ENCODE peak calls at places on chromosomes 11 and 22, in nine cellular contexts. D is iPS DF 6.9; O is heart right ventricle; Y is lung microvascular endothelial cell; I is LoVo; C is OCI-M1; F is stimulated activated CD8-positive, alpha-beta memory T cell treated with anti-CD3 and anti-CD28 coated beads, Interleukin-4, amount 100 ng/mL, for 1 hour; Q is CD4-positive, CD25-positive, alpha-beta regulatory T cell; L is dorsolateral prefrontal cortex. V is an unnamed sample.

GRCh38 chr11:15199693-15200092 is 85.0 kb downstream of the INSC start:
- DNase-seq in D (no peak), O (peak; percentile 66), Y (peak; percentile 57), I (peak; percentile 11), C (no peak), F (no peak), Q (no peak), L (no peak), V (peak; percentile 39)

GRCh38 chr11:106424111-106424510 is 346.6 kb downstream of the AASDHPPT start:
- DNase-seq in D (no peak), O (no peak), Y (peak; percentile 2), I (peak; percentile 16), C (no peak), F (no peak), Q (no peak), L (no peak), V (peak; percentile 90)

GRCh38 chr22:31173386-31174145 is 13.6 kb downstream of the RNF185 start:
- DNase-seq in D (no peak), O (no peak), Y (peak; percentile 85), I (no peak), C (no peak), F (no peak), Q (no peak), L (no peak), V (peak; percentile 65)

GRCh38 chr11:60182546-60183330 is at the start of gene MS4A6A:
- DNase-seq in D (no peak), O (no peak), Y (peak; percentile 29), I (no peak), C (peak; percentile 20), F (no peak), Q (no peak), L (no peak), V (no peak)

GRCh38 chr22:20926243-20926642 is 9.0 kb downstream of the CRKL start:
- DNase-seq in D (no peak), O (no peak), Y (no peak), I (no peak), C (no peak), F (no peak), Q (no peak), L (no peak), V (no peak)

GRCh38 chr11:109859325-109859724 is 233.9 kb upstream of the ZC3H12C start:
- DNase-seq in D (no peak), O (no peak), Y (peak; percentile 95), I (no peak), C (no peak), F (no peak), Q (no peak), L (no peak), V (peak; percentile 10)

GRCh38 chr11:58727415-58727797 is 4.3 kb downstream of the GLYAT start:
- DNase-seq in D (no peak), O (no peak), Y (no peak), I (no peak), C (no peak), F (no peak), Q (no peak), L (no peak), V (no peak)

GRCh38 chr11:70912226-70912840 is 340.0 kb downstream of the SHANK2 start:
- DNase-seq in D (no peak), O (no peak), Y (no peak), I (no peak), C (no peak), F (no peak), Q (no peak), L (no peak), V (no peak)

GRCh38 chr22:41380993-41381328 is 781 bp upstream of the TEF start:
- DNase-seq in D (no peak), O (peak; percentile 89), Y (peak; percentile 73), I (peak; percentile 60), C (no peak), F (no peak), Q (no peak), L (no peak), V (peak; percentile 95)

GRCh38 chr22:32805586-32805881 is 4.0 kb downstream of the TIMP3 start:
- DNase-seq in D (no peak), O (no peak), Y (no peak), I (no peak), C (peak; percentile 43), F (no peak), Q (no peak), L (no peak), V (no peak)

GRCh38 chr22:45574069-45574703 is 71.5 kb downstream of the FBLN1 start:
- DNase-seq in D (no peak), O (no peak), Y (no peak), I (no peak), C (no peak), F (no peak), Q (no peak), L (no peak), V (no peak)

GRCh38 chr11:77127969-77128691 is at the start of gene MYO7A:
- DNase-seq in D (peak; percentile 7), O (peak; percentile 74), Y (peak; percentile 25), I (no peak), C (peak; percentile 59), F (no peak), Q (no peak), L (peak; percentile 65), V (no peak)

GRCh38 chr11:127098684-127099083 is 98.1 kb upstream of the KIRREL3 start:
- DNase-seq in D (no peak), O (no peak), Y (no peak), I (no peak), C (no peak), F (no peak), Q (no peak), L (no peak), V (no peak)

GRCh38 chr11:41177791-41178190 is 281.7 kb downstream of the LRRC4C start:
- DNase-seq in D (no peak), O (no peak), Y (no peak), I (no peak), C (no peak), F (no peak), Q (no peak), L (no peak), V (no peak)

GRCh38 chr11:134340354-134340964 is 8.7 kb downstream of the GLB1L2 start:
- DNase-seq in D (no peak), O (no peak), Y (no peak), I (no peak), C (no peak), F (no peak), Q (no peak), L (no peak), V (no peak)

GRCh38 chr22:23690713-23691112 is at the start of gene RGL4:
- DNase-seq in D (no peak), O (no peak), Y (no peak), I (no peak), C (no peak), F (no peak), Q (no peak), L (no peak), V (no peak)

GRCh38 chr11:118908931-118909618 is 16.7 kb downstream of the BCL9L start:
- DNase-seq in D (no peak), O (peak; percentile 91), Y (peak; percentile 71), I (no peak), C (no peak), F (no peak), Q (no peak), L (no peak), V (peak; percentile 95)

GRCh38 chr22:42868751-42869251 is 11.7 kb upstream of the ARFGAP3 start:
- DNase-seq in D (no peak), O (peak; percentile 62), Y (no peak), I (no peak), C (no peak), F (no peak), Q (no peak), L (peak; percentile 80), V (peak; percentile 28)

GRCh38 chr11:68436985-68437926 is 23.3 kb upstream of the PPP6R3 start:
- DNase-seq in D (no peak), O (peak; percentile 69), Y (peak; percentile 93), I (no peak), C (no peak), F (no peak), Q (no peak), L (no peak), V (peak; percentile 94)

GRCh38 chr11:37788141-37788877 is 1190.3 kb upstream of the RAG2 start:
- DNase-seq in D (no peak), O (no peak), Y (peak; percentile 34), I (no peak), C (no peak), F (no peak), Q (no peak), L (no peak), V (peak; percentile 95)

GRCh38 chr11:44781697-44782096 is 54.9 kb downstream of the TSPAN18 start:
- DNase-seq in D (no peak), O (no peak), Y (no peak), I (no peak), C (peak; percentile 81), F (no peak), Q (no peak), L (no peak), V (no peak)

GRCh38 chr11:70517996-70518907 is 119.9 kb downstream of the CTTN start:
- DNase-seq in D (no peak), O (no peak), Y (no peak), I (no peak), C (no peak), F (no peak), Q (no peak), L (peak; percentile 71), V (peak; percentile 45)

GRCh38 chr11:47552086-47552580 is 799 bp downstream of the CELF1 start:
- DNase-seq in D (no peak), O (peak; percentile 19), Y (peak; percentile 43), I (peak; percentile 22), C (peak; percentile 70), F (no peak), Q (no peak), L (no peak), V (peak; percentile 51)

GRCh38 chr11:105181521-105181920 is 42.0 kb upstream of the CARD18 start:
- DNase-seq in D (no peak), O (no peak), Y (no peak), I (no peak), C (peak; percentile 21), F (no peak), Q (no peak), L (no peak), V (peak; percentile 74)

GRCh38 chr11:95143106-95143681 is 53.5 kb downstream of the ENDOD1 start:
- DNase-seq in D (no peak), O (no peak), Y (no peak), I (no peak), C (no peak), F (no peak), Q (no peak), L (no peak), V (peak; percentile 77)

GRCh38 chr11:59574467-59574866 is 41.1 kb downstream of the OSBP start:
- DNase-seq in D (no peak), O (no peak), Y (peak; percentile 25), I (no peak), C (no peak), F (no peak), Q (no peak), L (no peak), V (peak; percentile 19)

GRCh38 chr22:42547562-42547961 is 6.2 kb upstream of the SERHL2 start:
- DNase-seq in D (no peak), O (no peak), Y (no peak), I (no peak), C (no peak), F (no peak), Q (no peak), L (no peak), V (no peak)

GRCh38 chr22:48242461-48242864 is 1480.0 kb downstream of the TBC1D22A start:
- DNase-seq in D (no peak), O (no peak), Y (no peak), I (no peak), C (no peak), F (no peak), Q (no peak), L (no peak), V (no peak)

GRCh38 chr11:69002101-69002742 is 10.8 kb downstream of the MRGPRF start:
- DNase-seq in D (no peak), O (no peak), Y (no peak), I (no peak), C (no peak), F (no peak), Q (no peak), L (peak; percentile 28), V (no peak)

GRCh38 chr11:78214331-78215194 is 25.8 kb downstream of the USP35 start:
- DNase-seq in D (no peak), O (no peak), Y (no peak), I (no peak), C (no peak), F (no peak), Q (no peak), L (no peak), V (no peak)

GRCh38 chr11:18452927-18453326 is 2.7 kb upstream of the LDHAL6A start:
- DNase-seq in D (no peak), O (no peak), Y (no peak), I (no peak), C (no peak), F (no peak), Q (no peak), L (no peak), V (no peak)

V was measured in cardiac fibroblast.